ENCODE peak calls at places on chromosomes 5 and 9, in six cellular contexts. One of them, this sample, is unnamed.

GRCh38 chr9:18826248-18826647 is 206.8 kb downstream of the SAXO1 start:
- DNase-seq in GM12891: no peak
- DNase-seq in prostate gland: no peak
- DNase-seq in sigmoid colon: no peak
- DNase-seq in breast epithelium: no peak
- DNase-seq in esophagus muscularis mucosa: no peak
- DNase-seq in this sample: no peak

GRCh38 chr5:77138981-77139380 is 51.9 kb upstream of the ZBED3 start:
- DNase-seq in GM12891: no peak
- DNase-seq in prostate gland: peak; percentile 76
- DNase-seq in sigmoid colon: no peak
- DNase-seq in breast epithelium: no peak
- DNase-seq in esophagus muscularis mucosa: no peak
- DNase-seq in this sample: no peak

GRCh38 chr5:96733771-96734498 is 71.8 kb downstream of the CAST start:
- DNase-seq in GM12891: no peak
- DNase-seq in prostate gland: peak; percentile 71
- DNase-seq in sigmoid colon: no peak
- DNase-seq in breast epithelium: peak; percentile 76
- DNase-seq in esophagus muscularis mucosa: no peak
- DNase-seq in this sample: no peak

GRCh38 chr5:140023611-140024191 is 19.4 kb downstream of the NRG2 start:
- DNase-seq in GM12891: no peak
- DNase-seq in prostate gland: no peak
- DNase-seq in sigmoid colon: no peak
- DNase-seq in breast epithelium: no peak
- DNase-seq in esophagus muscularis mucosa: no peak
- DNase-seq in this sample: no peak

GRCh38 chr9:69134412-69134811 is 39.7 kb upstream of the TJP2 start:
- DNase-seq in GM12891: no peak
- DNase-seq in prostate gland: peak; percentile 1
- DNase-seq in sigmoid colon: no peak
- DNase-seq in breast epithelium: peak; percentile 11
- DNase-seq in esophagus muscularis mucosa: peak; percentile 64
- DNase-seq in this sample: no peak

GRCh38 chr9:37271679-37272078 is 150.8 kb upstream of the GRHPR start:
- DNase-seq in GM12891: no peak
- DNase-seq in prostate gland: no peak
- DNase-seq in sigmoid colon: no peak
- DNase-seq in breast epithelium: no peak
- DNase-seq in esophagus muscularis mucosa: no peak
- DNase-seq in this sample: no peak

GRCh38 chr5:112551437-112552018 is 132.5 kb upstream of the EPB41L4A start:
- DNase-seq in GM12891: no peak
- DNase-seq in prostate gland: peak; percentile 49
- DNase-seq in sigmoid colon: no peak
- DNase-seq in breast epithelium: peak; percentile 26
- DNase-seq in esophagus muscularis mucosa: no peak
- DNase-seq in this sample: no peak

GRCh38 chr9:20538092-20538491 is 84.2 kb downstream of the MLLT3 start:
- DNase-seq in GM12891: no peak
- DNase-seq in prostate gland: no peak
- DNase-seq in sigmoid colon: no peak
- DNase-seq in breast epithelium: no peak
- DNase-seq in esophagus muscularis mucosa: no peak
- DNase-seq in this sample: no peak

GRCh38 chr9:104992696-104993095 is 64.7 kb upstream of the ABCA1 start:
- DNase-seq in GM12891: no peak
- DNase-seq in prostate gland: no peak
- DNase-seq in sigmoid colon: no peak
- DNase-seq in breast epithelium: no peak
- DNase-seq in esophagus muscularis mucosa: no peak
- DNase-seq in this sample: no peak

DNA sequence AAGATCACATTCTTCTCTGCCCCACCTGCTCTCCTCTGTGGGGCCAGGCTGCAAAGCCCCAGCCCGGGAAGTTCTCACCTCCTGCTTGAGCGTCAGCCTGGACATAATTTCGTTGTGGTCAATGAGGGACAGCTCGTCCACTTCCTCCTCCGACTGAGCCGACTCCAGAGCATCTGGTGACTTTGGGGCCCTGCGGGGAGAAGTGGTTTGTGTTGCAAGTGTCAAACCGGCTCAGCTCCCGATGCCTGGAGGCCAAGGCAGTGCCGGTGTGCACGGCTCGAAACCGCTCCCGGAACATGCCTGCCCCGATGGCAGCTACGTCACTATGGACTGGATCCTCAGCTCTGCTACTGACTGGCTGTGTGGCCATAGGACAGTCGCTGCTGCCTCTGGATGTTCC is 52.8 kb downstream of the PRRT1B start:
- DNase-seq in GM12891: no peak
- DNase-seq in prostate gland: no peak
- DNase-seq in sigmoid colon: peak; percentile 76
- DNase-seq in breast epithelium: peak; percentile 48
- DNase-seq in esophagus muscularis mucosa: no peak
- DNase-seq in this sample: no peak
- TF ChIP-seq POLR2AphosphoS5 in GM12891: no peak
- TF ChIP-seq POLR2AphosphoS5 in prostate gland: no peak
- TF ChIP-seq POLR2AphosphoS5 in sigmoid colon: no peak
- TF ChIP-seq POLR2AphosphoS5 in breast epithelium: no peak
- TF ChIP-seq POLR2AphosphoS5 in esophagus muscularis mucosa: peak; percentile 14
- TF ChIP-seq POLR2AphosphoS5 in this sample: peak; percentile 38

DNA sequence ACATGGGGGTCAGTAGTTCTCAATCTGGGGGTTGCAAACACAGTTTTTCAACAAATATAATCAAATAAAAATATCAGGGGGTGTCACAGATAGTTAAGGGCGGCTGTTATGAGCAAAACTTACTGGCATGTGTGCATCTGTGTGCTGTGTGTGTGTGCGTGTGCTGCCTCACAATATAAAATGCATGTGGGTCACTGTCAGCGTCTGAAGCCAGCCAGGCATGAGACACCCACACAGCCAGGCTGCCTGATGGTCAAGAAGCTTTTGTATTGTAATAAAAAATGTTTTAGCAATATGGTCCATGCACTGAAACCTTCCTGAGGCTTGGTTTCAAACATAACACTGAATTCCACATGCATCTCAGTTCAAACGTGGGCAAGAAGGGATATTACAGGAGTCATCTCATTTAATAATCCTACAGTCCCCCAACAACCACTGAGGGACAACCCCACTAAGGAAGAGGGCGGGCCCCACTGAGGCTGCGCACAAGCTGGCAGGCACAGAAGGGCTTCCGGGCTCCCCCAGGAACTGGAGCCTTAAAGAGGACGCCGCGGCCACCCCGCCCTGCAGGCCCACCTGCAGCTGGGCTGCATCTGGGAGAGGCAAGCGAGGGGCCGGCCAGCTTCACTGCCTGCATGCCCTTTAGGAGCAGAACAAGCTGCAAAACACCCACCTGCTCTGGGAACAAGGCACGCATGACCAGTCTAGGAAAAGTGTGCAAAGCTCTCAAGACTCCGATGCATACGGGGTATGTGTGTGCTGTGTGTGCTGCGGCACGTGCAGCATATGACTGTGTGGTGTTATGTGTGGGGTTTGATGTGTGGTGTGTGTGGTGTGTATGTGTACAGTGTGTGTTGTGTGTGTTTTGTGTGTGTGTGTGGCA is 14.1 kb downstream of the SEMA4D start:
- DNase-seq in GM12891: peak; percentile 65
- DNase-seq in prostate gland: no peak
- DNase-seq in sigmoid colon: no peak
- DNase-seq in breast epithelium: no peak
- DNase-seq in esophagus muscularis mucosa: no peak
- DNase-seq in this sample: no peak
- TF ChIP-seq POLR2AphosphoS5 in GM12891: peak; percentile 24
- TF ChIP-seq POLR2AphosphoS5 in prostate gland: no peak
- TF ChIP-seq POLR2AphosphoS5 in sigmoid colon: no peak
- TF ChIP-seq POLR2AphosphoS5 in breast epithelium: no peak
- TF ChIP-seq POLR2AphosphoS5 in esophagus muscularis mucosa: no peak
- TF ChIP-seq POLR2AphosphoS5 in this sample: no peak

GRCh38 chr5:55994502-55994997 is at the start of gene IL6ST:
- DNase-seq in GM12891: no peak
- DNase-seq in prostate gland: peak; percentile 51
- DNase-seq in sigmoid colon: no peak
- DNase-seq in breast epithelium: no peak
- DNase-seq in esophagus muscularis mucosa: no peak
- DNase-seq in this sample: no peak
- TF ChIP-seq POLR2AphosphoS5 in GM12891: peak; percentile 69
- TF ChIP-seq POLR2AphosphoS5 in prostate gland: no peak
- TF ChIP-seq POLR2AphosphoS5 in sigmoid colon: no peak
- TF ChIP-seq POLR2AphosphoS5 in breast epithelium: no peak
- TF ChIP-seq POLR2AphosphoS5 in esophagus muscularis mucosa: no peak
- TF ChIP-seq POLR2AphosphoS5 in this sample: no peak

DNA sequence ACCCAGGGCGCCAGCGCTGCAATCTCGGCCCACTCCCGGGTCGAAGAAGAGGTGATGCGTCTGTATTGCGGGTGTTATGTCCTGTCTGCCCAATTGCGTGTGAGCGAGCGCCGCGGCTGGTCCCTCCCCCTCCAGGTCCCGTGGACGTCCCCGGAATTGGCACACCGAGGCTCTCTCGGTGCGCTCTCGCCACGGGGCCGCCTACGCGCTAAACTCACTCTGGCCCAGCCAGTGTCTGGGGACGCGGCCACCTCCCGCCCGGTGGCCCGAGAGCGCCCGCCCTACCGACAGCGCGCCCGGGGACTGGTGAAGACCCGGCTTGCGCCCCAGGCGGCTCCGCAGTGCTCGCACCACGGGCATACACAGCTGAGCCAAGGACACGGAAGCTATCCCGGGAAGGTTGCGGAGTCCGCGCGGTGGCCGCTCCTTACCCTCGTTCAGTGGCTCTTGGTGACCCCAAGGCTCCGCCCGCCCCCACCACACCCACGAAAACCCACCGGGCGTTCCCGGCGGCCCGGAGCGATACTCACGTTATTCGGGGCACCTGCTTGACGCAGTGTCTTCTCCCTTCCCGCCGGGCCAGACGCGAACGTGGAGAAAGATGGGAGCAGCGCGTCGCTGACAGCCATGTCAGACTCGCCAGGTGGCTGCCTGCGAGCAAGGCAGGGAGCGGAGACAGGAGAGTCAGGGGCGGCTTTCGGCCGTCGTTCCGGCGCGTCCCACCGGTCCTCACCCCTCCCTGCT is 997 bp downstream of the KLF4 start:
- DNase-seq in GM12891: no peak
- DNase-seq in prostate gland: peak; percentile 81
- DNase-seq in sigmoid colon: peak; percentile 94
- DNase-seq in breast epithelium: peak; percentile 71
- DNase-seq in esophagus muscularis mucosa: no peak
- DNase-seq in this sample: no peak
- TF ChIP-seq POLR2AphosphoS5 in GM12891: no peak
- TF ChIP-seq POLR2AphosphoS5 in prostate gland: peak; percentile 71
- TF ChIP-seq POLR2AphosphoS5 in sigmoid colon: peak; percentile 72
- TF ChIP-seq POLR2AphosphoS5 in breast epithelium: peak; percentile 55
- TF ChIP-seq POLR2AphosphoS5 in esophagus muscularis mucosa: no peak
- TF ChIP-seq POLR2AphosphoS5 in this sample: no peak

GRCh38 chr5:83589786-83590185 is 118.2 kb downstream of the VCAN start:
- DNase-seq in GM12891: no peak
- DNase-seq in prostate gland: no peak
- DNase-seq in sigmoid colon: no peak
- DNase-seq in breast epithelium: no peak
- DNase-seq in esophagus muscularis mucosa: no peak
- DNase-seq in this sample: no peak
- TF ChIP-seq POLR2AphosphoS5 in GM12891: no peak
- TF ChIP-seq POLR2AphosphoS5 in prostate gland: no peak
- TF ChIP-seq POLR2AphosphoS5 in sigmoid colon: no peak
- TF ChIP-seq POLR2AphosphoS5 in breast epithelium: no peak
- TF ChIP-seq POLR2AphosphoS5 in esophagus muscularis mucosa: no peak
- TF ChIP-seq POLR2AphosphoS5 in this sample: no peak

GRCh38 chr5:153926201-153926600 is 112.5 kb downstream of the FAM114A2 start:
- DNase-seq in GM12891: no peak
- DNase-seq in prostate gland: no peak
- DNase-seq in sigmoid colon: no peak
- DNase-seq in breast epithelium: no peak
- DNase-seq in esophagus muscularis mucosa: no peak
- DNase-seq in this sample: no peak
- TF ChIP-seq POLR2AphosphoS5 in GM12891: no peak
- TF ChIP-seq POLR2AphosphoS5 in prostate gland: no peak
- TF ChIP-seq POLR2AphosphoS5 in sigmoid colon: no peak
- TF ChIP-seq POLR2AphosphoS5 in breast epithelium: no peak
- TF ChIP-seq POLR2AphosphoS5 in esophagus muscularis mucosa: no peak
- TF ChIP-seq POLR2AphosphoS5 in this sample: no peak

DNA sequence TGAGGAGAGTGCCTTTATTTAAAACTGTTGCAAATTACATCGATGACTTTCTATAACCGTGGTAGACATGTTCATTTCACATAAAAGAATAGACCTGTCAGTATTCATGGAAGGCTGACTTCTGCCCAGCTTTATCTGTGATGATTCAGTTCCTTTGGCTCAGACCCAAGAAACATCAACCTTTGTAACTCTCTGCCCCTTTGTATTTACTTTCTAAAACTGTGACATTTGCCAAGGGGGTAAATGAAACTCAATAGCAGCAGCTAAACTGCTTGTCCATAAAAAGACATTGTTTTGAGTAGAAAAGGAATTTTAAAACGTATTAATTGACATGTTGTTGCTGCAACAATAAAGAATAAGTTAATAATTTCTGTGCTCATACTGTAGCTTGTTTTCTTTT is 137.8 kb upstream of the ANKH start:
- DNase-seq in GM12891: no peak
- DNase-seq in prostate gland: peak; percentile 83
- DNase-seq in sigmoid colon: no peak
- DNase-seq in breast epithelium: no peak
- DNase-seq in esophagus muscularis mucosa: no peak
- DNase-seq in this sample: no peak
- TF ChIP-seq POLR2AphosphoS5 in GM12891: no peak
- TF ChIP-seq POLR2AphosphoS5 in prostate gland: peak; percentile 83
- TF ChIP-seq POLR2AphosphoS5 in sigmoid colon: no peak
- TF ChIP-seq POLR2AphosphoS5 in breast epithelium: no peak
- TF ChIP-seq POLR2AphosphoS5 in esophagus muscularis mucosa: no peak
- TF ChIP-seq POLR2AphosphoS5 in this sample: peak; percentile 16

DNA sequence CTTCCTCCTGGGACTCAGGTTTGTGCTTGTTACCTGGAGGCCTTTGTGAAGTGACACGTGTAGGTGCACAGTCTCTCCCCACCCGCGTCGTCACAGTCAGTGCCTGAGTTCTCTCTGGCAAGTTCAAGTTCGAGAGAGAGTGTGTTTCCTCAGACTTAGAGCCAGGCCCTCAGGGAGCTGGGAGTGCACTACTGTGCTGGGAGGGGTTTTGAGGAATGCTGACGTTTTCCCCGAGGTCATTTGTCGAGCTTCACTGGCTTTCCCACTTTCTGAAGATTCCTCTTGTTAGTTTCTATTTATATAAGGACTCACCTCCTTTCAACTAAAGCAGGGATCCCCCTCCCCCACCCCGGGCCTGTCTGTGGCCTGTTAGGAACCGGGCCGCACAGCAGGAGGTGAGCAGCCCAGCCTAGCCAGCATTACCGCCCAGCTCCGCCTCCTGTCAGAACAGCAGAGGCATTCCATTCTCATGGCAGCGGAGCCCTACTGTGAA is 209.2 kb downstream of the DIRAS2 start:
- DNase-seq in GM12891: no peak
- DNase-seq in prostate gland: no peak
- DNase-seq in sigmoid colon: no peak
- DNase-seq in breast epithelium: peak; percentile 48
- DNase-seq in esophagus muscularis mucosa: peak; percentile 89
- DNase-seq in this sample: no peak
- TF ChIP-seq POLR2AphosphoS5 in GM12891: no peak
- TF ChIP-seq POLR2AphosphoS5 in prostate gland: no peak
- TF ChIP-seq POLR2AphosphoS5 in sigmoid colon: no peak
- TF ChIP-seq POLR2AphosphoS5 in breast epithelium: no peak
- TF ChIP-seq POLR2AphosphoS5 in esophagus muscularis mucosa: no peak
- TF ChIP-seq POLR2AphosphoS5 in this sample: no peak

GRCh38 chr9:128747233-128747632 is 23.3 kb upstream of the ZDHHC12 start:
- DNase-seq in GM12891: no peak
- DNase-seq in prostate gland: no peak
- DNase-seq in sigmoid colon: no peak
- DNase-seq in breast epithelium: no peak
- DNase-seq in esophagus muscularis mucosa: no peak
- DNase-seq in this sample: no peak
- TF ChIP-seq POLR2AphosphoS5 in GM12891: no peak
- TF ChIP-seq POLR2AphosphoS5 in prostate gland: no peak
- TF ChIP-seq POLR2AphosphoS5 in sigmoid colon: no peak
- TF ChIP-seq POLR2AphosphoS5 in breast epithelium: no peak
- TF ChIP-seq POLR2AphosphoS5 in esophagus muscularis mucosa: no peak
- TF ChIP-seq POLR2AphosphoS5 in this sample: no peak